ENCODE peak calls at places on chromosomes 3 and 15, in eight cellular contexts. One of them, this sample, is unnamed.

GRCh38 chr15:44670087-44670945 is 6.9 kb upstream of the SPG11 start:
- ATAC-seq in HCT116: no peak
- ATAC-seq in HepG2: no peak
- ATAC-seq in K562: no peak
- ATAC-seq in upper lobe of left lung: no peak
- ATAC-seq in GM12878: peak
- ATAC-seq in Panc1: no peak
- ATAC-seq in GM23338: no peak
- ATAC-seq in this sample: no peak

GRCh38 chr3:62667714-62668113 is 207.5 kb downstream of the CADPS start:
- ATAC-seq in HCT116: peak
- ATAC-seq in HepG2: peak
- ATAC-seq in K562: no peak
- ATAC-seq in upper lobe of left lung: no peak
- ATAC-seq in GM12878: peak
- ATAC-seq in Panc1: no peak
- ATAC-seq in GM23338: peak
- ATAC-seq in this sample: no peak

GRCh38 chr3:188509316-188509715 is 355.4 kb downstream of the LPP start:
- ATAC-seq in HCT116: no peak
- ATAC-seq in HepG2: no peak
- ATAC-seq in K562: no peak
- ATAC-seq in upper lobe of left lung: no peak
- ATAC-seq in GM12878: no peak
- ATAC-seq in Panc1: no peak
- ATAC-seq in GM23338: no peak
- ATAC-seq in this sample: no peak

GRCh38 chr3:31858439-31858838 is 122.6 kb downstream of the OSBPL10 start:
- ATAC-seq in HCT116: peak
- ATAC-seq in HepG2: no peak
- ATAC-seq in K562: no peak
- ATAC-seq in upper lobe of left lung: no peak
- ATAC-seq in GM12878: peak
- ATAC-seq in Panc1: peak
- ATAC-seq in GM23338: no peak
- ATAC-seq in this sample: no peak

GRCh38 chr15:25401511-25401910 is 37.3 kb downstream of the UBE3A start:
- ATAC-seq in HCT116: no peak
- ATAC-seq in HepG2: no peak
- ATAC-seq in K562: no peak
- ATAC-seq in upper lobe of left lung: no peak
- ATAC-seq in GM12878: no peak
- ATAC-seq in Panc1: no peak
- ATAC-seq in GM23338: no peak
- ATAC-seq in this sample: no peak

GRCh38 chr3:43180027-43180426 is 74.1 kb upstream of the POMGNT2 start:
- ATAC-seq in HCT116: no peak
- ATAC-seq in HepG2: peak
- ATAC-seq in K562: no peak
- ATAC-seq in upper lobe of left lung: no peak
- ATAC-seq in GM12878: peak
- ATAC-seq in Panc1: no peak
- ATAC-seq in GM23338: no peak
- ATAC-seq in this sample: no peak

GRCh38 chr3:16126634-16127033 is 47.8 kb upstream of the GALNT15 start:
- ATAC-seq in HCT116: no peak
- ATAC-seq in HepG2: no peak
- ATAC-seq in K562: no peak
- ATAC-seq in upper lobe of left lung: no peak
- ATAC-seq in GM12878: no peak
- ATAC-seq in Panc1: no peak
- ATAC-seq in GM23338: no peak
- ATAC-seq in this sample: no peak

GRCh38 chr3:104907507-104907906 is 459.2 kb upstream of the ALCAM start:
- ATAC-seq in HCT116: no peak
- ATAC-seq in HepG2: no peak
- ATAC-seq in K562: no peak
- ATAC-seq in upper lobe of left lung: no peak
- ATAC-seq in GM12878: no peak
- ATAC-seq in Panc1: no peak
- ATAC-seq in GM23338: no peak
- ATAC-seq in this sample: no peak

GRCh38 chr3:111035316-111035715 is 36.3 kb upstream of the NECTIN3 start:
- ATAC-seq in HCT116: no peak
- ATAC-seq in HepG2: no peak
- ATAC-seq in K562: no peak
- ATAC-seq in upper lobe of left lung: no peak
- ATAC-seq in GM12878: no peak
- ATAC-seq in Panc1: no peak
- ATAC-seq in GM23338: peak
- ATAC-seq in this sample: no peak

GRCh38 chr15:77118787-77119410 is 48.0 kb upstream of the TSPAN3 start:
- ATAC-seq in HCT116: peak
- ATAC-seq in HepG2: peak
- ATAC-seq in K562: peak
- ATAC-seq in upper lobe of left lung: peak
- ATAC-seq in GM12878: peak
- ATAC-seq in Panc1: peak
- ATAC-seq in GM23338: peak
- ATAC-seq in this sample: peak

GRCh38 chr15:42134617-42135243 is 21.7 kb downstream of the PLA2G4F start:
- ATAC-seq in HCT116: no peak
- ATAC-seq in HepG2: peak
- ATAC-seq in K562: no peak
- ATAC-seq in upper lobe of left lung: no peak
- ATAC-seq in GM12878: no peak
- ATAC-seq in Panc1: no peak
- ATAC-seq in GM23338: no peak
- ATAC-seq in this sample: no peak

GRCh38 chr15:42137461-42138261 is 18.8 kb downstream of the PLA2G4F start:
- ATAC-seq in HCT116: peak
- ATAC-seq in HepG2: no peak
- ATAC-seq in K562: peak
- ATAC-seq in upper lobe of left lung: no peak
- ATAC-seq in GM12878: peak
- ATAC-seq in Panc1: peak
- ATAC-seq in GM23338: peak
- ATAC-seq in this sample: no peak

GRCh38 chr15:42138411-42138810 is 18.0 kb downstream of the PLA2G4F start:
- ATAC-seq in HCT116: no peak
- ATAC-seq in HepG2: no peak
- ATAC-seq in K562: no peak
- ATAC-seq in upper lobe of left lung: no peak
- ATAC-seq in GM12878: no peak
- ATAC-seq in Panc1: no peak
- ATAC-seq in GM23338: no peak
- ATAC-seq in this sample: no peak

GRCh38 chr15:42138968-42139386 is 17.5 kb downstream of the PLA2G4F start:
- ATAC-seq in HCT116: no peak
- ATAC-seq in HepG2: peak
- ATAC-seq in K562: no peak
- ATAC-seq in upper lobe of left lung: no peak
- ATAC-seq in GM12878: no peak
- ATAC-seq in Panc1: no peak
- ATAC-seq in GM23338: no peak
- ATAC-seq in this sample: no peak

DNA sequence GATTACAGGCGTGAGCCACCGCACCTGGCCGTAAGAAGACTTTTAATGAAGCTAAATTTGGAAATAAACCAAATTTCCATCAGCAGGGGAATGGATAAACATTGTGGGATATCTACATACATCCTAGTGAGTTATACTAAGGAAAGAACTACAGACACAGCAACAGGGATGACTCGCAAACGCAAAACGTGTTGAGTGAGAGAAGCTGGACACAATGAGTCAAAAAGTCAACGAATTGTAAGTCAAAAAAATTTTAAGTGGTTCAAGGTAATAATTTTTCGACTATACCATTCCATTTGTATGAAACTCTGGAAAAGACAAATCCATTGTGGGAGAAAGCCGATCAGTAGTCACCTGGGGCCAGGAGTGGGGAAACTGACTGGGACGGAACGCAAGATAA is 19.9 kb downstream of the PLA2G4F start:
- ATAC-seq in HCT116: no peak
- ATAC-seq in HepG2: no peak
- ATAC-seq in K562: no peak
- ATAC-seq in upper lobe of left lung: no peak
- ATAC-seq in GM12878: no peak
- ATAC-seq in Panc1: no peak
- ATAC-seq in GM23338: no peak
- ATAC-seq in this sample: no peak
- TF ChIP-seq POLR2AphosphoS5 in HCT116: no peak
- TF ChIP-seq POLR2AphosphoS5 in HepG2: no peak
- TF ChIP-seq POLR2AphosphoS5 in K562: no peak
- TF ChIP-seq POLR2AphosphoS5 in upper lobe of left lung: no peak
- TF ChIP-seq POLR2AphosphoS5 in GM12878: no peak
- TF ChIP-seq POLR2AphosphoS5 in Panc1: no peak
- TF ChIP-seq POLR2AphosphoS5 in GM23338: no peak
- TF ChIP-seq POLR2AphosphoS5 in this sample: no peak

GRCh38 chr3:11566916-11567315 is 76.8 kb downstream of the VGLL4 start:
- ATAC-seq in HCT116: no peak
- ATAC-seq in HepG2: no peak
- ATAC-seq in K562: peak
- ATAC-seq in upper lobe of left lung: no peak
- ATAC-seq in GM12878: no peak
- ATAC-seq in Panc1: no peak
- ATAC-seq in GM23338: peak
- ATAC-seq in this sample: no peak

GRCh38 chr3:11569156-11569741 is 74.5 kb downstream of the VGLL4 start:
- ATAC-seq in HCT116: no peak
- ATAC-seq in HepG2: no peak
- ATAC-seq in K562: no peak
- ATAC-seq in upper lobe of left lung: no peak
- ATAC-seq in GM12878: no peak
- ATAC-seq in Panc1: no peak
- ATAC-seq in GM23338: no peak
- ATAC-seq in this sample: no peak

GRCh38 chr3:11570251-11570650 is 73.5 kb downstream of the VGLL4 start:
- ATAC-seq in HCT116: no peak
- ATAC-seq in HepG2: no peak
- ATAC-seq in K562: no peak
- ATAC-seq in upper lobe of left lung: no peak
- ATAC-seq in GM12878: no peak
- ATAC-seq in Panc1: no peak
- ATAC-seq in GM23338: no peak
- ATAC-seq in this sample: no peak

GRCh38 chr3:11567516-11568467 is 75.9 kb downstream of the VGLL4 start:
- ATAC-seq in HCT116: peak
- ATAC-seq in HepG2: no peak
- ATAC-seq in K562: no peak
- ATAC-seq in upper lobe of left lung: no peak
- ATAC-seq in GM12878: no peak
- ATAC-seq in Panc1: peak
- ATAC-seq in GM23338: no peak
- ATAC-seq in this sample: peak

GRCh38 chr3:11568503-11569155 is 75.1 kb downstream of the VGLL4 start:
- ATAC-seq in HCT116: peak
- ATAC-seq in HepG2: no peak
- ATAC-seq in K562: no peak
- ATAC-seq in upper lobe of left lung: no peak
- ATAC-seq in GM12878: no peak
- ATAC-seq in Panc1: peak
- ATAC-seq in GM23338: no peak
- ATAC-seq in this sample: peak
- H3K4me3 ChIP-seq in HCT116: peak
- H3K4me3 ChIP-seq in HepG2: no peak
- H3K4me3 ChIP-seq in K562: no peak
- H3K4me3 ChIP-seq in upper lobe of left lung: no peak
- H3K4me3 ChIP-seq in GM12878: no peak
- H3K4me3 ChIP-seq in Panc1: peak
- H3K4me3 ChIP-seq in GM23338: no peak
- H3K4me3 ChIP-seq in this sample: peak

GRCh38 chr3:159988617-159989251 is at the start of gene IL12A:
- ATAC-seq in HCT116: peak
- ATAC-seq in HepG2: peak
- ATAC-seq in K562: peak
- ATAC-seq in upper lobe of left lung: peak
- ATAC-seq in GM12878: peak
- ATAC-seq in Panc1: peak
- ATAC-seq in GM23338: peak
- ATAC-seq in this sample: peak
- TF ChIP-seq POLR2AphosphoS5 in HCT116: peak
- TF ChIP-seq POLR2AphosphoS5 in HepG2: no peak
- TF ChIP-seq POLR2AphosphoS5 in K562: no peak
- TF ChIP-seq POLR2AphosphoS5 in upper lobe of left lung: no peak
- TF ChIP-seq POLR2AphosphoS5 in GM12878: no peak
- TF ChIP-seq POLR2AphosphoS5 in Panc1: no peak
- TF ChIP-seq POLR2AphosphoS5 in GM23338: no peak
- TF ChIP-seq POLR2AphosphoS5 in this sample: peak

GRCh38 chr15:64807051-64807749 is 18.2 kb downstream of the PIF1 start:
- ATAC-seq in HCT116: no peak
- ATAC-seq in HepG2: no peak
- ATAC-seq in K562: peak
- ATAC-seq in upper lobe of left lung: no peak
- ATAC-seq in GM12878: no peak
- ATAC-seq in Panc1: peak
- ATAC-seq in GM23338: peak
- ATAC-seq in this sample: peak
- H3K4me3 ChIP-seq in HCT116: no peak
- H3K4me3 ChIP-seq in HepG2: no peak
- H3K4me3 ChIP-seq in K562: no peak
- H3K4me3 ChIP-seq in upper lobe of left lung: no peak
- H3K4me3 ChIP-seq in GM12878: no peak
- H3K4me3 ChIP-seq in Panc1: no peak
- H3K4me3 ChIP-seq in GM23338: peak
- H3K4me3 ChIP-seq in this sample: no peak

DNA sequence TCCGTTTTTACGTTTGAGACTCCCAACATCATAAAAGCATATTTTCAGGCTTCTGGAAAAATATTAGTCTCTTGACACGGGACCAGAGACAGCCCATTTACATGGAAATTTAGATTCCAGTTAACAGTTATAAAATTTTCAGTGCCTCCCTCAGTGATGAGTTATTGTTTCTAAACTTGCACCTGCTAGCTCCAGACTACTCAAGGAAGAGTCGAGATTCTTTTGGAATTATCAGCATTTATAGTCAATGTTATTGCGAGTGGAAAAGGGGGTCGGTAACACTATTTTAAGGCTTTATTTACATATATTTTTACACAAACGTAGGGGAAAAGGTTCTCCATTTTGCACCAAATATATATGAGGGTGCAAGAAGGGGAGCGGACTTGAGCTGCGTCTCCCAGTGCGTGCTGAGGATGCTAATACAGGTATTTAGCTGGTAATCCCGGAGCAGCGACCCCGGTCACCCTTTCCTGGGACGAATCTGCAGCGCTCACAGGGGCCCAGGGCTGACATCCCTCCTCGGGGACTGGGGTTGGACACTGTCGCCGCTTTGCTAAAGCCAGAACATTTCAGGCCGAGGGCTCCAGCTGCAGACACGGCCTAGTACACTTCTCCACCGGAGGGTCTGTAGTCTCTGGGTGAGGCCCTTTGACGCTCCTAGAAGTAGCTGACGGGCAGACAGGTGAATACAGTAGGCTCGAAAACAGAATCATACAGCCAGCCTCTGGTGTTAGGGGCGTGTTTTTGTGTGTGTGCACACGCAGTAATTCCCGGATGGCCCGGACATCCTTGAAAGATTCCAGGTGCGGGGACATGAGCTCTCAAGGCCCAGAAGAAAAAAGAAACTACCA is 729 bp upstream of the ZBTB11 start:
- ATAC-seq in HCT116: no peak
- ATAC-seq in HepG2: peak
- ATAC-seq in K562: peak
- ATAC-seq in upper lobe of left lung: no peak
- ATAC-seq in GM12878: no peak
- ATAC-seq in Panc1: no peak
- ATAC-seq in GM23338: peak
- ATAC-seq in this sample: no peak
- TF ChIP-seq POLR2AphosphoS5 in HCT116: no peak
- TF ChIP-seq POLR2AphosphoS5 in HepG2: no peak
- TF ChIP-seq POLR2AphosphoS5 in K562: no peak
- TF ChIP-seq POLR2AphosphoS5 in upper lobe of left lung: no peak
- TF ChIP-seq POLR2AphosphoS5 in GM12878: no peak
- TF ChIP-seq POLR2AphosphoS5 in Panc1: no peak
- TF ChIP-seq POLR2AphosphoS5 in GM23338: no peak
- TF ChIP-seq POLR2AphosphoS5 in this sample: no peak